ENCODE peak calls at places on chromosomes 5 and 9, in four cellular contexts. H is SK-N-SH, F is GM12878, Y is H1. X is an unnamed sample.

GRCh38 chr9:115202960-115203751 is 85.2 kb upstream of the TNC start:
- DNase-seq in H (peak; percentile 41), F (no peak), Y (no peak), X (no peak)

GRCh38 chr9:34540826-34541225 is 18.0 kb upstream of the ENHO start:
- DNase-seq in H (peak; percentile 10), F (no peak), Y (no peak), X (no peak)

GRCh38 chr5:56145511-56145910 is 87.6 kb downstream of the ANKRD55 start:
- DNase-seq in H (no peak), F (no peak), Y (no peak), X (no peak)

GRCh38 chr9:110058304-110058953 is 149.5 kb downstream of the C9orf152 start:
- DNase-seq in H (peak; percentile 53), F (no peak), Y (peak; percentile 66), X (peak; percentile 38)

GRCh38 chr9:90958328-90958727 is 156.7 kb downstream of the SYK start:
- DNase-seq in H (no peak), F (no peak), Y (no peak), X (no peak)

GRCh38 chr9:16133556-16134227 is 580.8 kb downstream of the CCDC171 start:
- DNase-seq in H (peak; percentile 51), F (no peak), Y (no peak), X (peak; percentile 52)

GRCh38 chr9:13967011-13967410 is 346.9 kb downstream of the NFIB start:
- DNase-seq in H (no peak), F (no peak), Y (no peak), X (no peak)

GRCh38 chr5:157913575-157913974 is 54.6 kb upstream of the CLINT1 start:
- DNase-seq in H (no peak), F (no peak), Y (no peak), X (no peak)

GRCh38 chr9:87080512-87081225 is 133.4 kb upstream of the GAS1 start:
- DNase-seq in H (peak; percentile 67), F (no peak), Y (no peak), X (no peak)

GRCh38 chr9:106600955-106601354 is 262.0 kb upstream of the ZNF462 start:
- DNase-seq in H (no peak), F (no peak), Y (no peak), X (no peak)

GRCh38 chr9:71909887-71910601 is 949 bp downstream of the ABHD17B start:
- DNase-seq in H (peak; percentile 70), F (no peak), Y (no peak), X (peak; percentile 35)

GRCh38 chr9:107137495-107138202 is 145.4 kb upstream of the RAD23B start:
- DNase-seq in H (peak; percentile 45), F (no peak), Y (no peak), X (peak; percentile 65)

GRCh38 chr9:127884427-127884911 is 7.0 kb upstream of the AK1 start:
- DNase-seq in H (peak; percentile 72), F (no peak), Y (no peak), X (no peak)

GRCh38 chr5:2757563-2758311 is 6.3 kb upstream of the IRX2 start:
- DNase-seq in H (no peak), F (no peak), Y (no peak), X (no peak)

GRCh38 chr5:34655354-34655991 is 655 bp upstream of the RAI14 start:
- DNase-seq in H (peak; percentile 38), F (no peak), Y (no peak), X (peak; percentile 78)

GRCh38 chr5:150350524-150351344 is 6.8 kb upstream of the TCOF1 start:
- DNase-seq in H (peak; percentile 82), F (peak; percentile 13), Y (peak; percentile 62), X (peak; percentile 81)

GRCh38 chr5:177195307-177195952 is 61.9 kb downstream of the NSD1 start:
- DNase-seq in H (no peak), F (no peak), Y (no peak), X (no peak)

GRCh38 chr9:113350937-113351336 is 1.6 kb downstream of the BSPRY start:
- DNase-seq in H (no peak), F (peak; percentile 35), Y (no peak), X (no peak)

GRCh38 chr9:19036611-19037010 is 3.6 kb upstream of the SAXO1 start:
- DNase-seq in H (no peak), F (no peak), Y (no peak), X (no peak)

GRCh38 chr9:17130285-17130684 is 4.6 kb upstream of the CNTLN start:
- DNase-seq in H (no peak), F (no peak), Y (no peak), X (no peak)

GRCh38 chr9:12826924-12827655 is 52.3 kb downstream of the LURAP1L start:
- DNase-seq in H (no peak), F (no peak), Y (no peak), X (no peak)

GRCh38 chr9:106866243-106866642 is 3.3 kb downstream of the ZNF462 start:
- DNase-seq in H (no peak), F (peak; percentile 45), Y (no peak), X (no peak)

GRCh38 chr9:120879421-120879820 is 2.4 kb upstream of the PHF19 start:
- DNase-seq in H (no peak), F (no peak), Y (no peak), X (no peak)

GRCh38 chr9:116027096-116027495 is 126.5 kb upstream of the PAPPA start:
- DNase-seq in H (no peak), F (no peak), Y (no peak), X (no peak)

GRCh38 chr9:33198163-33198562 is 31.0 kb upstream of the B4GALT1 start:
- DNase-seq in H (no peak), F (no peak), Y (no peak), X (no peak)

GRCh38 chr5:6377121-6377520 is 1.2 kb downstream of the MED10 start:
- DNase-seq in H (no peak), F (no peak), Y (no peak), X (no peak)
- TF ChIP-seq NRF1 in H (no peak), F (no peak), Y (no peak), X (no peak)

DNA sequence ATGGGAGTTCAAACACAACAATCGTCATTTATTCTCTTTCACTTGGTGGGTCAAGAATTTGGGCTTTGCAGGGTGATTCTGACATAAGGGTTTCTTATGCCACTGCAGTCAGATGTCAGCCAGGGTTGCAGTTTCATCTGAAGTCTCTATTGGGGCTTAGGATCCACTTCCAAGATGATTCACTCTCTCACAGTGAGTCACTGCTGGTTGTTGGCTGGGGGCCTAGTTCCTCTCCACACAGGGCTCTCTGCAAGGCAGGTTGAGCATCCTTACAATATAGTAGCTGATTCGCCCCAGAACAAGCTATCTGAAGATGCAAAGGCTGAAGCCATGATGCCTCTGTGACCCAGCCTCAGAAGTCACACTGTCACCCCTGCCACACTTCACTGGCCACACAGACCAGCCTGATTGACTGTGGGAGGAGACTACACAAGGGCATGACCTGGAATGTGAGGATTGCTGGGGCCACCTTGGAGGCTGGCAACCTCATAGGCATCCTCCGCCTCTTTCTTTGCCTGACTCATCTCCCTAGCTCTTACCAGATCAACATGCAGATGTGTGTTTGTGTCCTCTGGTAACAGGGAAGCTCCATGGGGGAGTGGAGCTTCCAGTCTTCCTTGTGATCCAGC is 4.5 kb upstream of the CARD19 start:
- DNase-seq in H (peak; percentile 7), F (peak; percentile 69), Y (no peak), X (no peak)
- H3K4me1 ChIP-seq in H (no peaks in the 10 kb centered on the region), F (peaks cover 45% of the 10 kb centered on the region), Y (peaks cover 2% of the 10 kb centered on the region), X (peaks cover 31% of the 10 kb centered on the region)

GRCh38 chr5:1443145-1443543 is 2.1 kb downstream of the SLC6A3 start:
- DNase-seq in H (no peak), F (no peak), Y (no peak), X (no peak)

GRCh38 chr5:1441166-1441865 is 3.9 kb downstream of the SLC6A3 start:
- DNase-seq in H (no peak), F (no peak), Y (no peak), X (no peak)

GRCh38 chr5:1443991-1444360 is 1.3 kb downstream of the SLC6A3 start:
- DNase-seq in H (no peak), F (no peak), Y (no peak), X (no peak)

GRCh38 chr5:1444361-1445189 is 665 bp downstream of the SLC6A3 start:
- DNase-seq in H (no peak), F (no peak), Y (no peak), X (no peak)

GRCh38 chr5:1442222-1443144 is 2.8 kb downstream of the SLC6A3 start:
- DNase-seq in H (no peak), F (no peak), Y (no peak), X (no peak)
- TF ChIP-seq NRF1 in H (no peak), F (no peak), Y (no peak), X (no peak)

GRCh38 chr5:112737472-112738179 is at the start of gene APC:
- DNase-seq in H (peak; percentile 93), F (peak; percentile 46), Y (peak; percentile 63), X (peak; percentile 91)
- H3K4me1 ChIP-seq in H (peaks cover 22% of the 10 kb centered on the region), F (no peaks in the 10 kb centered on the region), Y (peaks cover 2% of the 10 kb centered on the region), X (peaks cover 17% of the 10 kb centered on the region)

GRCh38 chr9:76644647-76645250 is 119.5 kb upstream of the PCA3 start:
- DNase-seq in H (no peak), F (no peak), Y (no peak), X (no peak)
- TF ChIP-seq NRF1 in H (no peak), F (no peak), Y (no peak), X (no peak)

DNA sequence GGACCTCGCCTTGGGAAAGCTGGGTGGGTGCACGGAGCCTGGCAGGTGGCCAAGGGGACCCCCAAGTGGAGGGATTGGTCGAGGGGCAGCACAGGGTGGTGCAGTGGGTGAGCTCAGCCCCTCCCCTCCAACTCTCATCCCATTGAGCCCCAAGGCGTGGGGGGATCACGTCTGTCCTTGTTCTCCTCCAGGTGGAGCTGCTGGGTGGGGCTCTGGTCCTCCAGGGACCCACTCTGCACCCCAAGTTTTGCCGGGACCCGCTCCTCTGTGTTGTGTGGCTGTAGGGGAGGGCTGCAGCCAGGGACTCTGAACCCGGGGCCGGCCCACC is 3.6 kb upstream of the FUT7 start:
- DNase-seq in H (no peak), F (no peak), Y (no peak), X (no peak)
- H3K4me1 ChIP-seq in H (no peaks in the 10 kb centered on the region), F (peaks cover 31% of the 10 kb centered on the region), Y (peaks cover 2% of the 10 kb centered on the region), X (peaks cover 69% of the 10 kb centered on the region)

GRCh38 chr9:118209343-118209742 is 505.1 kb downstream of the TLR4 start:
- DNase-seq in H (no peak), F (no peak), Y (no peak), X (no peak)
- TF ChIP-seq NRF1 in H (no peak), F (no peak), Y (no peak), X (no peak)

GRCh38 chr9:136683173-136683745 is 4.0 kb downstream of the AGPAT2 start:
- DNase-seq in H (no peak), F (no peak), Y (no peak), X (no peak)
- H3K4me1 ChIP-seq in H (peaks cover 4% of the 10 kb centered on the region), F (peaks cover 14% of the 10 kb centered on the region), Y (peaks cover 10% of the 10 kb centered on the region), X (peaks cover 10% of the 10 kb centered on the region)

GRCh38 chr9:129240581-129241211 is 62.6 kb upstream of the IER5L start:
- DNase-seq in H (no peak), F (no peak), Y (no peak), X (no peak)
- TF ChIP-seq NRF1 in H (no peak), F (no peak), Y (no peak), X (no peak)